ENCODE peak calls at places on chromosomes 1 and 21, in eight cellular contexts. A is astrocyte of the spinal cord, U is cardiac muscle cell, L is AG04450, O is ascending aorta, D is kidney epithelial cell, K is adrenal gland, B is GM12864. W is an unnamed sample.

GRCh38 chr1:161486806-161487482 is 18.3 kb upstream of the FCGR2A start:
- DNase-seq in A (peak), B (no peak), U (peak), O (no peak), L (peak), K (peak), D (no peak), W (peak)

GRCh38 chr1:161791889-161792655 is 26.0 kb downstream of the ATF6 start:
- DNase-seq in B (no peak), U (no peak), L (no peak), K (no peak), O (no peak), A (no peak), D (no peak), W (no peak)

GRCh38 chr21:37244506-37245083 is 22.5 kb downstream of the VPS26C start:
- DNase-seq in D (no peak), B (no peak), O (no peak), K (no peak), U (no peak), A (peak), L (no peak), W (no peak)

GRCh38 chr1:93219443-93219842 is 38.9 kb downstream of the CCDC18 start:
- DNase-seq in A (peak), O (no peak), U (no peak), B (no peak), K (no peak), L (no peak), D (peak), W (peak)

GRCh38 chr1:30817548-30817947 is 60.0 kb upstream of the LAPTM5 start:
- DNase-seq in O (no peak), B (no peak), A (no peak), L (no peak), K (no peak), D (no peak), U (no peak), W (no peak)

GRCh38 chr1:108089482-108089881 is 110.7 kb downstream of the SLC25A24 start:
- DNase-seq in L (no peak), U (no peak), D (no peak), K (no peak), B (no peak), A (no peak), O (no peak), W (no peak)

GRCh38 chr1:28792644-28793121 is 19.3 kb upstream of the OPRD1 start:
- DNase-seq in B (no peak), A (no peak), K (no peak), U (peak), O (no peak), L (no peak), D (no peak), W (no peak)

GRCh38 chr1:207626972-207627337 is 18.0 kb upstream of the CR1L start:
- DNase-seq in O (no peak), U (no peak), B (no peak), K (no peak), L (no peak), A (no peak), D (no peak), W (no peak)

GRCh38 chr1:183598386-183598785 is 8.1 kb upstream of the NCF2 start:
- DNase-seq in D (no peak), L (no peak), O (no peak), K (no peak), U (no peak), A (no peak), B (no peak), W (no peak)

GRCh38 chr1:210321552-210321951 is 7.2 kb upstream of the HHAT start:
- DNase-seq in D (no peak), O (no peak), L (no peak), U (no peak), K (no peak), B (no peak), A (no peak), W (no peak)

GRCh38 chr21:28922368-28922767 is 70.3 kb downstream of the LTN1 start:
- DNase-seq in O (no peak), D (no peak), L (no peak), K (no peak), B (no peak), A (no peak), U (no peak), W (no peak)

GRCh38 chr1:12810691-12811408 is 19.7 kb downstream of the PRAMEF1 start:
- DNase-seq in L (no peak), U (no peak), A (peak), B (no peak), K (no peak), O (no peak), D (peak), W (no peak)

GRCh38 chr21:45137612-45137937 is 63.2 kb downstream of the ADARB1 start:
- DNase-seq in L (no peak), O (no peak), K (no peak), U (no peak), B (no peak), A (no peak), D (no peak), W (no peak)

GRCh38 chr1:162688931-162689330 is 56.7 kb downstream of the DDR2 start:
- DNase-seq in O (no peak), D (no peak), A (no peak), B (no peak), L (no peak), K (peak), U (no peak), W (no peak)

GRCh38 chr1:164588388-164589341 is 29.7 kb downstream of the PBX1 start:
- DNase-seq in O (no peak), K (peak), L (peak), B (no peak), D (no peak), U (peak), A (peak), W (peak)

GRCh38 chr1:202252271-202252670 is 58.7 kb downstream of the LGR6 start:
- DNase-seq in U (no peak), O (no peak), K (no peak), D (no peak), A (no peak), B (no peak), L (no peak), W (no peak)

GRCh38 chr1:32426489-32427255 is 32.4 kb upstream of the BSDC1 start:
- DNase-seq in L (no peak), D (no peak), K (peak), U (no peak), B (no peak), A (no peak), O (no peak), W (no peak)

GRCh38 chr1:20183876-20184275 is 2.0 kb upstream of the UBXN10 start:
- DNase-seq in A (no peak), L (no peak), U (peak), D (no peak), K (peak), O (no peak), B (no peak), W (no peak)

GRCh38 chr1:205588691-205589445 is 42.9 kb downstream of the ELK4 start:
- DNase-seq in L (no peak), O (no peak), A (peak), K (peak), U (peak), B (no peak), D (no peak), W (no peak)

DNA sequence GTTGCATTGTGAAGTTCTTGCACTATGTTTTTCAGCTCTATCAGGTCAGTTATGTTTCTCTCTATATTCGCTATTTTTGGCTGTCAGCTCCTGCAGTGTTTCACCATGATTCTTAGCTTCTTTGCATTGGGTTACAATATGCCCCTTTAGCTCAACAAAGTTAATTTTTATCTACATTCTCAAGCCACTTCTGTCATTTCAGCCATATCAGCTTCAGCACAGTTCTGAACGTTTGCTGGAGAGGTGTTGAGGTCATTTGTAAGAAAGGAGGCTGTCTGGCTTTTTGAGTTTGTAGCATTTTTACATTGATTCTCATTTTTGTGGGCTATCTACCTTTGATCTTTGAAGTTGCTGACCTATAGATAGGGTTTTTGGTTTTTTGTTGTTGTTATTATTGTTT is 573.2 kb upstream of the RGS18 start:
- DNase-seq in U (no peak), D (no peak), B (no peak), K (no peak), O (no peak), A (no peak), L (no peak), W (no peak)
- H3K4me3 ChIP-seq in U (no peak), D (no peak), B (no peak), K (no peak), O (no peak), A (no peak), L (no peak), W (no peak)

DNA sequence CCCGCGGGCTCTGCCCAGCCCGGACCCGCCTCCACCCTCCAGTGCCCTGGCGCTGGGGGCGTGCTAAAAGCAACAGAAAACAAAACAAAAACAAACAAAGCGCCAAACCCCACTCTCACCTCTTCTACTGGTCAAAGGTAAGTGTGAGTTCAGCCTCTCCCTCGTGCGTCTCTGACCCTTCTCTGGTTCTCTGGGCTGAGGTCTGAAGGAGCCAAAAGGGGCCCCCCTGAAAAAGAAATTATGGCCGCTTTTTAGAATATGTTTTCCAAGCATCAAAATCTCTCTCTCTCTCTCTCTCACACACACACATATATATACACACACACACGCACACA is 133.5 kb upstream of the DPYD start:
- DNase-seq in L (no peak), U (no peak), D (no peak), O (no peak), B (no peak), A (no peak), K (no peak), W (no peak)
- TF ChIP-seq CTCF in L (no peak), U (no peak), D (no peak), O (no peak), B (no peak), A (no peak), K (no peak), W (no peak)

GRCh38 chr1:198123146-198123545 is 33.7 kb upstream of the NEK7 start:
- DNase-seq in O (no peak), U (no peak), D (no peak), L (no peak), B (no peak), K (no peak), A (peak), W (peak)
- H3K4me3 ChIP-seq in O (no peak), U (no peak), D (no peak), L (no peak), B (no peak), K (no peak), A (no peak), W (no peak)

GRCh38 chr1:103949714-103950113 is 200.0 kb downstream of the AMY1C start:
- DNase-seq in U (peak), L (no peak), K (no peak), B (no peak), A (no peak), O (no peak), D (no peak), W (no peak)

GRCh38 chr1:103958699-103959098 is 209.0 kb downstream of the AMY1C start:
- DNase-seq in B (no peak), D (no peak), K (no peak), O (no peak), A (no peak), U (no peak), L (no peak), W (no peak)

GRCh38 chr1:103948526-103948925 is 198.8 kb downstream of the AMY1C start:
- DNase-seq in A (no peak), K (no peak), D (no peak), U (peak), B (no peak), L (no peak), O (no peak), W (no peak)

DNA sequence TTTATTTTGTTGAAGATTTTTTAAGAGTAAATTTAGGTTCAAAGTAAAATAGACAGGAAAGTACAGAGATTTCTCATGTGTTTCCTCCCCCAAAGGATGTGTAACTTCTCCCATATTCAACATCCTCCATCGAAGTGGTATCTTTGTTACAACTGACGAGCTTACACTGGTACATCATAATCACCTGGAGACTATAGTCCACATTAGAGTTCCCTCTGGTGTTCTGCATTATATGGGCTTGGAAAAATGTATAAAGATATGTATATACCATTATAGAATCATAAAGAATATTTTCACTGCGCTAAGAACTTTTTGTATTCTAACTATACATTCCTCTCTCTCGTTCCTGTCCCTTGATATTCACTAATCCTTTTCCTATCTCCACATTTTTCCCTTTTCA is 203.7 kb downstream of the AMY1C start:
- DNase-seq in K (no peak), U (no peak), B (no peak), O (no peak), D (no peak), A (no peak), L (no peak), W (no peak)
- TF ChIP-seq CTCF in K (no peak), U (no peak), B (peak), O (no peak), D (no peak), A (no peak), L (no peak), W (no peak)

GRCh38 chr1:9590201-9590600 is 1.5 kb downstream of the TMEM201 start:
- DNase-seq in O (no peak), L (no peak), A (no peak), D (no peak), K (no peak), B (no peak), U (no peak), W (no peak)
- H3K4me3 ChIP-seq in O (no peak), L (peak), A (peak), D (no peak), K (no peak), B (peak), U (no peak), W (peak)

DNA sequence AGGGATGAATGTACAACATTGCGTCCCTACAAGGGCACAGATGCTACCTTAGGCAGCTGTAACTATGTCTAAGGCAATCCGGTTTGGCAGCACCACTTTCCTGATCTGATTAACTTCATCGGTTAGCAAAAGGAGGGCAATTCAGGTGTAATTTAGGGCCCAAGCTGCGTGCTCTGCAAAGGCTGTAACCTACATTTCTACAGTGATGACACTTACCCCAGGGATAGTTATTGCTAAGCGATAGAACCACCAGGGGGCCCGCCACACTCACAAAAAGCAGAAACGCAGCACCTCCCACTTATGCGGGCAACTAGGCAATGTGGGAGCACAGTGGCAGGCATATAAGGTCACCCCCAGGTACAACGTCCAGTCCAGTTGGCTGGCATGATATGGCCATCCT is 113.5 kb downstream of the GDAP2 start:
- DNase-seq in K (no peak), B (no peak), A (no peak), D (no peak), U (no peak), L (no peak), O (no peak), W (no peak)
- TF ChIP-seq CTCF in K (no peak), B (no peak), A (peak), D (no peak), U (no peak), L (peak), O (no peak), W (no peak)

GRCh38 chr21:41507521-41508414 is at the start of gene TMPRSS2:
- DNase-seq in D (no peak), A (no peak), U (peak), K (no peak), B (no peak), O (no peak), L (no peak), W (no peak)
- H3K4me3 ChIP-seq in D (peak), A (no peak), U (peak), K (no peak), B (no peak), O (peak), L (no peak), W (peak)

GRCh38 chr1:166258017-166258416 is 91.2 kb upstream of the FAM78B start:
- DNase-seq in D (no peak), L (no peak), O (no peak), B (no peak), K (no peak), A (no peak), U (no peak), W (no peak)
- TF ChIP-seq CTCF in D (no peak), L (no peak), O (no peak), B (peak), K (no peak), A (no peak), U (no peak), W (no peak)

GRCh38 chr1:243286409-243287127 is 30.7 kb downstream of the SDCCAG8 start:
- DNase-seq in A (peak), B (no peak), L (no peak), K (no peak), O (no peak), D (no peak), U (no peak), W (no peak)

GRCh38 chr1:243287652-243288051 is 31.8 kb downstream of the SDCCAG8 start:
- DNase-seq in A (peak), O (no peak), L (peak), D (peak), U (no peak), K (no peak), B (peak), W (peak)

GRCh38 chr1:243287128-243287470 is 31.3 kb downstream of the SDCCAG8 start:
- DNase-seq in O (no peak), K (no peak), D (no peak), A (peak), L (no peak), B (no peak), U (no peak), W (no peak)

GRCh38 chr1:243291287-243291686 is 35.4 kb downstream of the SDCCAG8 start:
- DNase-seq in D (no peak), B (no peak), A (no peak), K (no peak), L (no peak), U (no peak), O (no peak), W (no peak)

DNA sequence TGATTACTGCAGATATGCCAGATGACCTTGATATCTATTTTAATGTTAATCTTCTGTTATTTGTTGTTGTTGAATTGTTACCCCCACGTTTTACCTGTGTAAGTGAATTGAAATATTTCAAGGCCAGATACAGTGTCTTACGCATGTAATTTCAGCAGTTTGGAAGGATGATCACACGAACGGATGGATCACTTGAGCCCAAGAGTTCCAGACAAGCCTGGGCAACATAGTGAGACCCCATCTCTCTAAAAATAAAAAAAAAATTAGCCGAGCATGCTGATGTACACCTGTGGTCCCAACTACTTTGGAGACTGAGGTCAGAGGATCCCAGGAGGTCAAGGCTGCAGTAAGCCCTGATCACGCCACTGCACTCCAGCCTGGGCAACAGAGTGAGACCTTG is 32.2 kb downstream of the SDCCAG8 start:
- DNase-seq in U (no peak), L (no peak), B (no peak), A (no peak), D (no peak), K (no peak), O (no peak), W (no peak)
- H3K4me3 ChIP-seq in U (no peak), L (no peak), B (no peak), A (no peak), D (no peak), K (no peak), O (no peak), W (no peak)

GRCh38 chr21:39153373-39153772 is 29.9 kb downstream of the PSMG1 start:
- DNase-seq in K (peak), U (peak), A (no peak), D (no peak), B (no peak), L (no peak), O (no peak), W (no peak)
- TF ChIP-seq CTCF in K (peak), U (peak), A (peak), D (peak), B (peak), L (peak), O (no peak), W (peak)